ENCODE peak calls at places on chromosomes 13 and 19, in four cellular contexts. A is Peyer's patch, H is Panc1, W is heart right ventricle. V is an unnamed sample. For H3K4me1, the result is how much of the 10 kb centered on the place peaks cover.

GRCh38 chr19:41888926-41889325 is 5.9 kb downstream of the ARHGEF1 start:
- DNase-seq in A (no peak), H (no peak), W (no peak), V (peak)

GRCh38 chr19:33273881-33274662 is 28.3 kb downstream of the CEBPA start:
- DNase-seq in A (no peak), H (no peak), W (no peak), V (no peak)

GRCh38 chr19:31432411-31432810 is 83.2 kb upstream of the TSHZ3 start:
- DNase-seq in A (no peak), H (no peak), W (no peak), V (no peak)

GRCh38 chr13:32881074-32881791 is 135.0 kb upstream of the KL start:
- DNase-seq in A (no peak), H (no peak), W (no peak), V (no peak)

GRCh38 chr13:98782654-98783053 is 30.2 kb upstream of the SLC15A1 start:
- DNase-seq in A (no peak), H (no peak), W (no peak), V (no peak)

GRCh38 chr19:34176581-34176980 is 4.3 kb downstream of the LSM14A start:
- DNase-seq in A (no peak), H (no peak), W (no peak), V (no peak)

GRCh38 chr19:39568604-39569003 is 28.6 kb upstream of the EID2 start:
- DNase-seq in A (no peak), H (peak), W (no peak), V (no peak)

GRCh38 chr19:5434351-5434917 is 20.8 kb upstream of the ZNRF4 start:
- DNase-seq in A (no peak), H (no peak), W (no peak), V (no peak)

GRCh38 chr19:14369399-14370168 is 11.7 kb upstream of the ADGRE5 start:
- DNase-seq in A (peak), H (no peak), W (no peak), V (peak)

GRCh38 chr13:75518439-75519088 is 19.1 kb downstream of the COMMD6 start:
- DNase-seq in A (no peak), H (no peak), W (no peak), V (no peak)

GRCh38 chr13:48489003-48489402 is 43.9 kb downstream of the RCBTB2 start:
- DNase-seq in A (no peak), H (no peak), W (no peak), V (no peak)

GRCh38 chr13:51729853-51730553 is 74.0 kb downstream of the DHRS12 start:
- DNase-seq in A (no peak), H (no peak), W (no peak), V (no peak)

GRCh38 chr13:97574926-97575325 is 141.0 kb downstream of the RAP2A start:
- DNase-seq in A (no peak), H (peak), W (peak), V (no peak)

GRCh38 chr19:53130506-53130905 is 2.2 kb downstream of the ZNF415 start:
- DNase-seq in A (no peak), H (no peak), W (no peak), V (no peak)

GRCh38 chr19:9523885-9524474 is 14.5 kb downstream of the ZNF426 start:
- DNase-seq in A (no peak), H (no peak), W (no peak), V (no peak)

GRCh38 chr13:33286143-33286542 is 588 bp upstream of the STARD13 start:
- DNase-seq in A (no peak), H (no peak), W (no peak), V (no peak)

GRCh38 chr13:20824762-20825161 is 51.0 kb upstream of the EEF1AKMT1 start:
- DNase-seq in A (no peak), H (no peak), W (no peak), V (no peak)

GRCh38 chr19:30362156-30362754 is 9.9 kb upstream of the ZNF536 start:
- DNase-seq in A (no peak), H (no peak), W (no peak), V (no peak)

GRCh38 chr13:81487151-81487550 is 1146.2 kb upstream of the SPRY2 start:
- DNase-seq in A (no peak), H (no peak), W (no peak), V (no peak)

DNA sequence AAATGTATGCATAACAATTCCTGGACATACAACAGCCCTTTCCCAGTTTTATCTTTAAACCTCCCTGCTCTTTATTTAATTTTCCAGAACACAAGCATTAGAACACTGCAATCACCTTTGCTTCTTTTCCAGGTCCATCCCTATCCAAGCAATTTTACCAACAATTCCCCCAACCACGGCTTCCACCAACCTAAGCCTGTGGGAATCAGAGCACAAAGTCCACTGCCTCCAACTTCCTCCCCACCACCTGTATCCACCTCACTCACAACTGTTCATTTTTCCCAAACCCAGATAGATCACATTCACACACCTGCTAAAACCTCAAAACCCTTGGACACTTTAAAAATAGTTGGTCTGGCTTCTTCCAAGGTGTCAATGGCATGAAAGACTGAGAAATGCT is 39.5 kb downstream of the FOXO1 start:
- DNase-seq in A (no peak), H (no peak), W (no peak), V (no peak)
- H3K4me1 ChIP-seq in A (under half), H (under half), W (under half), V (half or more)

GRCh38 chr19:17542042-17542441 is 13.4 kb upstream of the COLGALT1 start:
- DNase-seq in A (no peak), H (no peak), W (no peak), V (no peak)

GRCh38 chr19:17541184-17541759 is 14.2 kb upstream of the COLGALT1 start:
- DNase-seq in A (no peak), H (no peak), W (no peak), V (no peak)

GRCh38 chr19:17538684-17539287 is 16.7 kb upstream of the COLGALT1 start:
- DNase-seq in A (peak), H (no peak), W (no peak), V (no peak)

GRCh38 chr19:17540174-17540573 is 15.3 kb upstream of the COLGALT1 start:
- DNase-seq in A (no peak), H (no peak), W (no peak), V (no peak)

GRCh38 chr19:17539288-17540117 is 15.9 kb upstream of the COLGALT1 start:
- DNase-seq in A (peak), H (peak), W (peak), V (peak)
- H3K4me3 ChIP-seq in A (peak), H (peak), W (peak), V (peak)

GRCh38 chr19:11038511-11038910 is 50.8 kb upstream of the LDLR start:
- DNase-seq in A (no peak), H (no peak), W (no peak), V (no peak)

GRCh38 chr19:11034449-11035213 is 54.6 kb upstream of the LDLR start:
- DNase-seq in A (no peak), H (no peak), W (no peak), V (no peak)

GRCh38 chr19:11033763-11034162 is 55.5 kb upstream of the LDLR start:
- DNase-seq in A (no peak), H (no peak), W (no peak), V (no peak)

GRCh38 chr19:11033251-11033650 is 56.0 kb upstream of the LDLR start:
- DNase-seq in A (no peak), H (no peak), W (no peak), V (no peak)

DNA sequence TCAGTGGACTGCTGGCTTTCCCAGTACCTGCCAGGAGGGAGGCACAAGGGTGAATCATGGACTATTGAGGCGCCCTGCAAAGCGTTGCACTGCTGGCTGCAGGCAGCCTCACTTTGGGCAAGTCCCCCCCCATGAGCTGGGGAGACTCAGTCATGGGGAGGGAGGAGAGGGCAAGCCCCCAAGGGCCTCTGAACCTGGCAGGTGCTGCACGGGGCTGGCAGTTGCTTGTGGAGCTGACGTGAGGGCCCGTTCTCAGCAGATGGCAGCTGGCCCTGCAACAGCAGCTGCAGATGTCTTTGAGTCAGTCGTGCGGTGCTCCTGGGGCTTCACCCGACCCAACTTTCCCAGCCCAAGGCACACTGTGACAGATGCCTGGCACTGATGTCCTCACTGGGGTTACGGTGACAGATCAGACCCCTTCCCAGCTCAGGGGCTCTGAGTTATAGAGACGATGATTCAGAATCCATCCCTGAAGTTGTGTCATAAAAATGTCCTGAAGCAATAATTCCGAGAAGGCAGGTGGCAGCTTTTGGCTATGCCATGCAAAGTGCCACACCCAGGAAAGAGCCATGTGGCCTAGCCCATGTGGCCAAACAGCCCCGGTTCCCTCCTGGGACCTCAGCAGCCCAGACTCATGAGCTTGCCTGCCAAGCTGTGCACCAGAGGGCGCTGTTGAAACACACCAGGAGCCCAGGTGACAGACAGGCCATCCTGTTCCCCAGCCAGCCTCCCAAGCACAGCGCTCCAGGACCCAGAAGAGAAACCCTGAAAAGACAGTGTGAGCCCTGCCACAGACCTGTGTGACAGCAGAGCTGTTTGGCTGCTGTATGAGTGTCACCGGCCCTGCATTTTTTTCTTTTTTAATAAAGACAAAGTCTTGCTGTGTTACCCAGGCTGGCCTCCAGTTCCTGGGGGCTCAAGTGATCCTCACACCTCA is 53.6 kb upstream of the LDLR start:
- DNase-seq in A (peak), H (peak), W (peak), V (peak)
- H3K27ac ChIP-seq in A (no peak), H (no peak), W (no peak), V (no peak)

GRCh38 chr19:24055548-24055947 is 31.4 kb upstream of the ZNF254 start:
- DNase-seq in A (no peak), H (no peak), W (no peak), V (no peak)

GRCh38 chr19:24051516-24051915 is 35.5 kb upstream of the ZNF254 start:
- DNase-seq in A (no peak), H (no peak), W (no peak), V (no peak)

GRCh38 chr19:24054044-24054935 is 32.7 kb upstream of the ZNF254 start:
- DNase-seq in A (no peak), H (peak), W (no peak), V (no peak)

GRCh38 chr19:24053601-24054000 is 33.4 kb upstream of the ZNF254 start:
- DNase-seq in A (no peak), H (no peak), W (no peak), V (no peak)

DNA sequence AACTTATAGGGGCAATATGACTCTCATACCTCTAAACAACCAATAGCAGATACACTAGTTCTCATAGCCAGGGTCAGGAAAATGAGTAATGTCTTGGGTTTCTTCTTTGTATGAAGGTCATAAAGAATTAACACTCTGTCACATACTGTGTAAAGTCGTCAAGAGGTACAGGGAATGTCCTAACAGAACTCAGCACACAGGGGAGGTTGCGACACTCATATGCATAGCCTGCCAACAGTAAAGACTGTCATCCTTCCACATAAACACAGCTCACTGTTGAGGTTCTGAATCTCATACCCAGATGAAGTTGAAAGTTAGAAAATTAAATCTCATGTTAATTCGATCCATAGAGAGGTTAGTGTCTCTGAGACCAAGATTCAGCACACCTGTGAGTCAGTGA is 34.2 kb upstream of the ZNF254 start:
- DNase-seq in A (no peak), H (no peak), W (no peak), V (no peak)
- H3K4me1 ChIP-seq in A (under half), H (under half), W (under half), V (under half)

GRCh38 chr19:18436651-18437478 is 1.1 kb downstream of the ISYNA1 start:
- DNase-seq in A (peak), H (no peak), W (peak), V (peak)
- H3K4me3 ChIP-seq in A (peak), H (peak), W (peak), V (peak)